ENCODE peak calls at places on chromosomes 3 and 15, in five cellular contexts. One of them, this sample, is unnamed.

GRCh38 chr15:65862682-65863081 is 6.6 kb upstream of the RAB11A start:
- DNase-seq in OCI-LY7: peak
- DNase-seq in cardiac muscle cell: peak
- DNase-seq in GM12878: no peak
- DNase-seq in CD8-positive, alpha-beta T cell: peak
- DNase-seq in this sample: peak

GRCh38 chr3:174675426-174675825 is 183.7 kb upstream of the NAALADL2 start:
- DNase-seq in GM12878: no peak
- DNase-seq in CD8-positive, alpha-beta T cell: no peak
- DNase-seq in OCI-LY7: no peak
- DNase-seq in cardiac muscle cell: no peak
- DNase-seq in this sample: no peak

GRCh38 chr3:45516829-45517228 is 77.7 kb upstream of the LIMD1 start:
- DNase-seq in OCI-LY7: no peak
- DNase-seq in cardiac muscle cell: no peak
- DNase-seq in CD8-positive, alpha-beta T cell: no peak
- DNase-seq in GM12878: no peak
- DNase-seq in this sample: no peak

GRCh38 chr15:23447107-23447500 is at the start of gene GOLGA6L2:
- DNase-seq in OCI-LY7: peak
- DNase-seq in GM12878: no peak
- DNase-seq in cardiac muscle cell: no peak
- DNase-seq in CD8-positive, alpha-beta T cell: no peak
- DNase-seq in this sample: no peak

GRCh38 chr15:34038404-34039179 is 412 bp downstream of the AVEN start:
- DNase-seq in CD8-positive, alpha-beta T cell: peak
- DNase-seq in cardiac muscle cell: peak
- DNase-seq in OCI-LY7: peak
- DNase-seq in GM12878: no peak
- DNase-seq in this sample: no peak

GRCh38 chr3:179493260-179493659 is 42.0 kb upstream of the GNB4 start:
- DNase-seq in GM12878: no peak
- DNase-seq in CD8-positive, alpha-beta T cell: no peak
- DNase-seq in OCI-LY7: no peak
- DNase-seq in cardiac muscle cell: no peak
- DNase-seq in this sample: no peak

GRCh38 chr3:84961492-84962255 is 2.9 kb downstream of the CADM2 start:
- DNase-seq in CD8-positive, alpha-beta T cell: no peak
- DNase-seq in GM12878: no peak
- DNase-seq in OCI-LY7: no peak
- DNase-seq in cardiac muscle cell: no peak
- DNase-seq in this sample: no peak

GRCh38 chr3:116863270-116863770 is 153.7 kb downstream of the TUSC7 start:
- DNase-seq in OCI-LY7: no peak
- DNase-seq in cardiac muscle cell: no peak
- DNase-seq in GM12878: no peak
- DNase-seq in CD8-positive, alpha-beta T cell: no peak
- DNase-seq in this sample: no peak

GRCh38 chr15:82712036-82712435 is 2.4 kb upstream of the AP3B2 start:
- DNase-seq in cardiac muscle cell: no peak
- DNase-seq in OCI-LY7: no peak
- DNase-seq in GM12878: no peak
- DNase-seq in CD8-positive, alpha-beta T cell: no peak
- DNase-seq in this sample: no peak

GRCh38 chr3:158105710-158106438 is at the start of gene SHOX2:
- DNase-seq in GM12878: no peak
- DNase-seq in cardiac muscle cell: no peak
- DNase-seq in OCI-LY7: peak
- DNase-seq in CD8-positive, alpha-beta T cell: no peak
- DNase-seq in this sample: no peak

GRCh38 chr3:43770426-43771103 is 79.8 kb downstream of the ABHD5 start:
- DNase-seq in OCI-LY7: no peak
- DNase-seq in CD8-positive, alpha-beta T cell: peak
- DNase-seq in GM12878: no peak
- DNase-seq in cardiac muscle cell: no peak
- DNase-seq in this sample: no peak

GRCh38 chr3:156551261-156551660 is 3.7 kb downstream of the SSR3 start:
- DNase-seq in cardiac muscle cell: no peak
- DNase-seq in CD8-positive, alpha-beta T cell: no peak
- DNase-seq in GM12878: no peak
- DNase-seq in OCI-LY7: no peak
- DNase-seq in this sample: no peak

GRCh38 chr3:14374444-14374883 is 27.9 kb upstream of the SLC6A6 start:
- DNase-seq in CD8-positive, alpha-beta T cell: no peak
- DNase-seq in GM12878: no peak
- DNase-seq in OCI-LY7: no peak
- DNase-seq in cardiac muscle cell: peak
- DNase-seq in this sample: no peak

GRCh38 chr3:141926929-141927328 is 50.5 kb downstream of the ATP1B3 start:
- DNase-seq in OCI-LY7: no peak
- DNase-seq in cardiac muscle cell: no peak
- DNase-seq in CD8-positive, alpha-beta T cell: no peak
- DNase-seq in GM12878: no peak
- DNase-seq in this sample: no peak

GRCh38 chr3:160090653-160091052 is 102.0 kb downstream of the IL12A start:
- DNase-seq in cardiac muscle cell: no peak
- DNase-seq in OCI-LY7: no peak
- DNase-seq in GM12878: no peak
- DNase-seq in CD8-positive, alpha-beta T cell: no peak
- DNase-seq in this sample: no peak

GRCh38 chr3:100042577-100042981 is 71.7 kb downstream of the FILIP1L start:
- DNase-seq in OCI-LY7: no peak
- DNase-seq in cardiac muscle cell: no peak
- DNase-seq in CD8-positive, alpha-beta T cell: no peak
- DNase-seq in GM12878: no peak
- DNase-seq in this sample: no peak

GRCh38 chr15:39462691-39463090 is 118.2 kb upstream of the THBS1 start:
- DNase-seq in CD8-positive, alpha-beta T cell: no peak
- DNase-seq in GM12878: no peak
- DNase-seq in OCI-LY7: no peak
- DNase-seq in cardiac muscle cell: no peak
- DNase-seq in this sample: no peak

GRCh38 chr3:72411843-72412242 is 436.4 kb downstream of the SHQ1 start:
- DNase-seq in OCI-LY7: no peak
- DNase-seq in cardiac muscle cell: no peak
- DNase-seq in GM12878: no peak
- DNase-seq in CD8-positive, alpha-beta T cell: no peak
- DNase-seq in this sample: no peak

GRCh38 chr15:65094294-65094995 is 17.9 kb downstream of the KBTBD13 start:
- DNase-seq in OCI-LY7: no peak
- DNase-seq in cardiac muscle cell: no peak
- DNase-seq in CD8-positive, alpha-beta T cell: no peak
- DNase-seq in GM12878: no peak
- DNase-seq in this sample: no peak

GRCh38 chr15:51621917-51622268 is 678 bp downstream of the DMXL2 start:
- DNase-seq in CD8-positive, alpha-beta T cell: peak
- DNase-seq in GM12878: no peak
- DNase-seq in OCI-LY7: peak
- DNase-seq in cardiac muscle cell: peak
- DNase-seq in this sample: no peak

GRCh38 chr3:136343873-136344281 is 93.7 kb downstream of the PCCB start:
- DNase-seq in cardiac muscle cell: peak
- DNase-seq in CD8-positive, alpha-beta T cell: no peak
- DNase-seq in GM12878: no peak
- DNase-seq in OCI-LY7: no peak
- DNase-seq in this sample: no peak

GRCh38 chr15:40598126-40598525 is 4.1 kb downstream of the KNL1 start:
- DNase-seq in GM12878: no peak
- DNase-seq in CD8-positive, alpha-beta T cell: no peak
- DNase-seq in OCI-LY7: no peak
- DNase-seq in cardiac muscle cell: no peak
- DNase-seq in this sample: no peak

GRCh38 chr3:142844339-142844977 is 44.4 kb downstream of the PCOLCE2 start:
- DNase-seq in OCI-LY7: peak
- DNase-seq in cardiac muscle cell: peak
- DNase-seq in CD8-positive, alpha-beta T cell: no peak
- DNase-seq in GM12878: no peak
- DNase-seq in this sample: peak

GRCh38 chr3:154779571-154779970 is 300.5 kb upstream of the MME start:
- DNase-seq in OCI-LY7: no peak
- DNase-seq in cardiac muscle cell: no peak
- DNase-seq in CD8-positive, alpha-beta T cell: no peak
- DNase-seq in GM12878: no peak
- DNase-seq in this sample: no peak

GRCh38 chr3:134873789-134874188 is 78.7 kb downstream of the EPHB1 start:
- DNase-seq in CD8-positive, alpha-beta T cell: no peak
- DNase-seq in OCI-LY7: no peak
- DNase-seq in GM12878: no peak
- DNase-seq in cardiac muscle cell: no peak
- DNase-seq in this sample: no peak

GRCh38 chr3:12557472-12558105 is 702 bp downstream of the MKRN2 start:
- DNase-seq in OCI-LY7: peak
- DNase-seq in GM12878: no peak
- DNase-seq in CD8-positive, alpha-beta T cell: no peak
- DNase-seq in cardiac muscle cell: no peak
- DNase-seq in this sample: no peak

GRCh38 chr3:19886404-19886803 is 47.6 kb downstream of the EFHB start:
- DNase-seq in cardiac muscle cell: no peak
- DNase-seq in GM12878: no peak
- DNase-seq in CD8-positive, alpha-beta T cell: no peak
- DNase-seq in OCI-LY7: no peak
- DNase-seq in this sample: no peak

GRCh38 chr3:39216176-39216790 is 23.9 kb upstream of the XIRP1 start:
- DNase-seq in GM12878: peak
- DNase-seq in cardiac muscle cell: no peak
- DNase-seq in OCI-LY7: peak
- DNase-seq in CD8-positive, alpha-beta T cell: no peak
- DNase-seq in this sample: peak

DNA sequence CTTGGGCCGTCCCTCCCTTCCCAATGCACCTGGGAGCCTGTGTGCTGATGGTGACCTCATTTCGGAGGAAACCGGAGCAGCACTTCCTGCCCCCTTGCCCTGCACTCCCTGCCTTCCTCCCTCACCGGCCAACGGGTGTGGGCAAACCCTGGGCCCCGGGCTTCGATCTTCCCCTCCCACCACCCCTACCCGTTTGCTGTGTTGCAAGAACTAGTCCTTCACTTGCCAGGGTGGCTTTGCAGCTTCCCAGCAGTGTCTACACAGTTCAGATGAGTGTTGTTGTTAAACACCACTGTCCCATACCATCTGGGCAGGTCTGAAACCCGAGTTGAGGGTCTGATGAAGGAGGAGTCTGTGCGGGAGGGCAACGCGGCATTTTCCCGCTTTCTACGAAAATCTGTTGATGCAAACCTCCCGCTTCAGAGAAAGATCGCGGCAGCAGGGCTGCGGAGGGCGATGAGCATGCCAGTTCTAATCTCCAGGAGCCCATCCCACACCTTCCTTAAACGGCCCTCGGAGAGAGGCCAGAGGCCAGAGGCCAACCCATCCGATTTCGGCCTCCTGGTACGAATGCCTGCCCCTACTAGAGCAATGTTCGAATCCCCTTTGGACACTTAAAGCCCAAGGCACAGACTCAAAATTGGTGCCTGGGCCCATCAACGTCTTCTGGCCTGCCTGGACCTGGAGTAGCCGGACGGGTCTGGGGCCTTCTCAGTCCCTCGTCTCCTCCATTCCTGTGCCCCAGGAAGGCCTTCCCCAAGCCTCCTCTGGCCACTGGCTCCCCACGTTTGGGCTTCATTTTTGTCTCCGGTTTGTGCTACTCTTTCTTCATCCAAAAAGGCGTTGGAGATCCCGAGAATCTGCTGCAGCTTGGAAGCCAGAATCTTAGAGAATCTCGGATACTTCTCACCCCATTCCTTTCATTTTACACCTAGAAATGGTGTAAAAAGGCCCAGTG is 35.8 kb upstream of the POLG start:
- DNase-seq in CD8-positive, alpha-beta T cell: no peak
- DNase-seq in cardiac muscle cell: no peak
- DNase-seq in OCI-LY7: no peak
- DNase-seq in GM12878: no peak
- DNase-seq in this sample: no peak
- H3K4me3 ChIP-seq in CD8-positive, alpha-beta T cell: no peak
- H3K4me3 ChIP-seq in cardiac muscle cell: no peak
- H3K4me3 ChIP-seq in OCI-LY7: no peak
- H3K4me3 ChIP-seq in GM12878: no peak
- H3K4me3 ChIP-seq in this sample: no peak

GRCh38 chr15:96171271-96171739 is 159.2 kb upstream of the NR2F2 start:
- DNase-seq in GM12878: no peak
- DNase-seq in OCI-LY7: no peak
- DNase-seq in CD8-positive, alpha-beta T cell: no peak
- DNase-seq in cardiac muscle cell: peak
- DNase-seq in this sample: no peak

GRCh38 chr15:96177279-96177678 is 153.2 kb upstream of the NR2F2 start:
- DNase-seq in OCI-LY7: no peak
- DNase-seq in CD8-positive, alpha-beta T cell: no peak
- DNase-seq in cardiac muscle cell: no peak
- DNase-seq in GM12878: no peak
- DNase-seq in this sample: no peak

GRCh38 chr15:96166223-96167200 is 164.0 kb upstream of the NR2F2 start:
- DNase-seq in GM12878: no peak
- DNase-seq in CD8-positive, alpha-beta T cell: no peak
- DNase-seq in OCI-LY7: no peak
- DNase-seq in cardiac muscle cell: peak
- DNase-seq in this sample: no peak

GRCh38 chr15:96170616-96171270 is 159.8 kb upstream of the NR2F2 start:
- DNase-seq in GM12878: no peak
- DNase-seq in CD8-positive, alpha-beta T cell: no peak
- DNase-seq in OCI-LY7: no peak
- DNase-seq in cardiac muscle cell: no peak
- DNase-seq in this sample: no peak

DNA sequence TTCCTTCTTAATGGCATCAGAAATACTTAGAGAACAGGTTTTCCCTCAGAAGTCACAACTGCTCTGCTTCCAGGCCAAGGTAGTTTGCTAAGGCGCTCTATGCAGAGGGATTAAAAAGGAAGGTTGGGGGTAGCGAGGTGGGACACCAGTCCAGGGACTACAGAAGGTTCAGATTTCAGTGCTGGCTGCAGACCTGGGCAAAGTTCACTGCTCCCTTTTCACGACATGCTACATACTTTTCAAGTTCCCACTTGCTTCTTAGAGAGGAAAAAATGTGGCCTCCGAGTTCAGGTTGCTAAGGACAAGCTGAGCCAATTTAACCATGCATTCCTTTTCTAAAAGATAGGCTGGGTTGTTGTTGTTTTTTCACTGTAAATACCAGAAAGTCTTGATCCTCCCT is 158.7 kb upstream of the NR2F2 start:
- DNase-seq in GM12878: no peak
- DNase-seq in OCI-LY7: no peak
- DNase-seq in CD8-positive, alpha-beta T cell: no peak
- DNase-seq in cardiac muscle cell: peak
- DNase-seq in this sample: no peak
- TF ChIP-seq CTCF in GM12878: no peak
- TF ChIP-seq CTCF in OCI-LY7: no peak
- TF ChIP-seq CTCF in CD8-positive, alpha-beta T cell: no peak
- TF ChIP-seq CTCF in cardiac muscle cell: no peak
- TF ChIP-seq CTCF in this sample: no peak

GRCh38 chr3:126568776-126569342 is 10.1 kb upstream of the C3orf22 start:
- DNase-seq in CD8-positive, alpha-beta T cell: no peak
- DNase-seq in cardiac muscle cell: no peak
- DNase-seq in GM12878: no peak
- DNase-seq in OCI-LY7: no peak
- DNase-seq in this sample: no peak
- H3K4me3 ChIP-seq in CD8-positive, alpha-beta T cell: no peak
- H3K4me3 ChIP-seq in cardiac muscle cell: no peak
- H3K4me3 ChIP-seq in GM12878: no peak
- H3K4me3 ChIP-seq in OCI-LY7: no peak
- H3K4me3 ChIP-seq in this sample: no peak

GRCh38 chr15:46502668-46503067 is 867.8 kb downstream of the SQOR start:
- DNase-seq in OCI-LY7: peak
- DNase-seq in GM12878: no peak
- DNase-seq in CD8-positive, alpha-beta T cell: no peak
- DNase-seq in cardiac muscle cell: peak
- DNase-seq in this sample: no peak
- TF ChIP-seq CTCF in OCI-LY7: peak
- TF ChIP-seq CTCF in GM12878: no peak
- TF ChIP-seq CTCF in CD8-positive, alpha-beta T cell: no peak
- TF ChIP-seq CTCF in cardiac muscle cell: no peak
- TF ChIP-seq CTCF in this sample: no peak